ENCODE peak calls at places on chromosomes 13 and 19, in four cellular contexts. One of them, this sample, is unnamed.

GRCh38 chr13:43916828-43917227 is 37.1 kb downstream of the LACC1 start:
- DNase-seq in K562: no peak
- DNase-seq in A549: no peak
- DNase-seq in HepG2: no peak
- DNase-seq in this sample: no peak

GRCh38 chr13:94416454-94417080 is 62.9 kb downstream of the DCT start:
- DNase-seq in K562: no peak
- DNase-seq in A549: peak
- DNase-seq in HepG2: peak
- DNase-seq in this sample: peak

GRCh38 chr19:29084266-29084665 is 128.7 kb downstream of the UQCRFS1 start:
- DNase-seq in K562: peak
- DNase-seq in A549: peak
- DNase-seq in HepG2: no peak
- DNase-seq in this sample: no peak

GRCh38 chr13:112465251-112466131 is 89.3 kb downstream of the SPACA7 start:
- DNase-seq in K562: no peak
- DNase-seq in A549: no peak
- DNase-seq in HepG2: no peak
- DNase-seq in this sample: no peak

GRCh38 chr13:35810286-35810685 is 320.9 kb downstream of the DCLK1 start:
- DNase-seq in K562: no peak
- DNase-seq in A549: no peak
- DNase-seq in HepG2: no peak
- DNase-seq in this sample: no peak

GRCh38 chr13:99323488-99323887 is 16.3 kb upstream of the GPR183 start:
- DNase-seq in K562: no peak
- DNase-seq in A549: no peak
- DNase-seq in HepG2: no peak
- DNase-seq in this sample: no peak

GRCh38 chr13:23621316-23621645 is 51.1 kb downstream of the TNFRSF19 start:
- DNase-seq in K562: no peak
- DNase-seq in A549: peak
- DNase-seq in HepG2: peak
- DNase-seq in this sample: no peak

GRCh38 chr13:95800455-95800854 is 123.5 kb downstream of the DNAJC3 start:
- DNase-seq in K562: no peak
- DNase-seq in A549: no peak
- DNase-seq in HepG2: no peak
- DNase-seq in this sample: no peak

GRCh38 chr19:5889288-5889971 is 14.2 kb downstream of the NDUFA11 start:
- DNase-seq in K562: no peak
- DNase-seq in A549: no peak
- DNase-seq in HepG2: no peak
- DNase-seq in this sample: no peak

GRCh38 chr19:5536337-5536894 is 31.3 kb downstream of the TINCR start:
- DNase-seq in K562: peak
- DNase-seq in A549: peak
- DNase-seq in HepG2: no peak
- DNase-seq in this sample: no peak

GRCh38 chr13:53201454-53202225 is 173.0 kb downstream of the OLFM4 start:
- DNase-seq in K562: no peak
- DNase-seq in A549: no peak
- DNase-seq in HepG2: no peak
- DNase-seq in this sample: no peak

GRCh38 chr19:49335071-49335783 is at the start of gene CD37:
- DNase-seq in K562: peak
- DNase-seq in A549: no peak
- DNase-seq in HepG2: no peak
- DNase-seq in this sample: no peak

GRCh38 chr19:289651-290538 is 1.3 kb downstream of the PLPP2 start:
- DNase-seq in K562: peak
- DNase-seq in A549: peak
- DNase-seq in HepG2: peak
- DNase-seq in this sample: peak

GRCh38 chr13:104057851-104058250 is 991.6 kb upstream of the SLC10A2 start:
- DNase-seq in K562: no peak
- DNase-seq in A549: no peak
- DNase-seq in HepG2: no peak
- DNase-seq in this sample: peak

GRCh38 chr19:11136400-11137101 is 19.0 kb downstream of the SPC24 start:
- DNase-seq in K562: peak
- DNase-seq in A549: no peak
- DNase-seq in HepG2: no peak
- DNase-seq in this sample: no peak

GRCh38 chr19:55058781-55059610 is 4.0 kb downstream of the RDH13 start:
- DNase-seq in K562: no peak
- DNase-seq in A549: peak
- DNase-seq in HepG2: no peak
- DNase-seq in this sample: no peak

GRCh38 chr19:14770136-14770535 is 8.2 kb downstream of the ADGRE2 start:
- DNase-seq in K562: no peak
- DNase-seq in A549: no peak
- DNase-seq in HepG2: no peak
- DNase-seq in this sample: no peak

GRCh38 chr13:43232866-43233265 is 209.5 kb downstream of the DNAJC15 start:
- DNase-seq in K562: no peak
- DNase-seq in A549: peak
- DNase-seq in HepG2: no peak
- DNase-seq in this sample: peak

GRCh38 chr13:71242191-71242590 is 624.8 kb downstream of the DACH1 start:
- DNase-seq in K562: no peak
- DNase-seq in A549: no peak
- DNase-seq in HepG2: no peak
- DNase-seq in this sample: peak

GRCh38 chr19:37304190-37304883 is 66.6 kb upstream of the ZNF527 start:
- DNase-seq in K562: peak
- DNase-seq in A549: no peak
- DNase-seq in HepG2: no peak
- DNase-seq in this sample: no peak

GRCh38 chr19:53771133-53771532 is 53.0 kb downstream of the NLRP12 start:
- DNase-seq in K562: no peak
- DNase-seq in A549: no peak
- DNase-seq in HepG2: no peak
- DNase-seq in this sample: no peak

GRCh38 chr13:60226507-60226906 is 62.8 kb upstream of the DIAPH3 start:
- DNase-seq in K562: peak
- DNase-seq in A549: peak
- DNase-seq in HepG2: peak
- DNase-seq in this sample: peak

GRCh38 chr13:36251012-36251411 is 36.7 kb upstream of the SOHLH2 start:
- DNase-seq in K562: no peak
- DNase-seq in A549: no peak
- DNase-seq in HepG2: no peak
- DNase-seq in this sample: no peak

GRCh38 chr13:43487885-43488284 is 298.9 kb downstream of the ENOX1 start:
- DNase-seq in K562: no peak
- DNase-seq in A549: no peak
- DNase-seq in HepG2: no peak
- DNase-seq in this sample: no peak

GRCh38 chr19:52749780-52750179 is 14.9 kb upstream of the ZNF611 start:
- DNase-seq in K562: no peak
- DNase-seq in A549: no peak
- DNase-seq in HepG2: no peak
- DNase-seq in this sample: no peak

GRCh38 chr13:94988654-94989053 is 276.3 kb upstream of the SOX21 start:
- DNase-seq in K562: no peak
- DNase-seq in A549: peak
- DNase-seq in HepG2: peak
- DNase-seq in this sample: peak

GRCh38 chr13:94251801-94252200 is 227.7 kb downstream of the DCT start:
- DNase-seq in K562: no peak
- DNase-seq in A549: no peak
- DNase-seq in HepG2: no peak
- DNase-seq in this sample: no peak

GRCh38 chr13:39501711-39502324 is 101.2 kb downstream of the LHFPL6 start:
- DNase-seq in K562: no peak
- DNase-seq in A549: no peak
- DNase-seq in HepG2: no peak
- DNase-seq in this sample: no peak

GRCh38 chr13:110557610-110558305 is 3.8 kb downstream of the RAB20 start:
- DNase-seq in K562: no peak
- DNase-seq in A549: no peak
- DNase-seq in HepG2: no peak
- DNase-seq in this sample: no peak

GRCh38 chr13:19888799-19889198 is 25.4 kb upstream of the ZMYM5 start:
- DNase-seq in K562: no peak
- DNase-seq in A549: no peak
- DNase-seq in HepG2: no peak
- DNase-seq in this sample: peak

GRCh38 chr13:30792257-30793000 is 57.1 kb downstream of the ALOX5AP start:
- DNase-seq in K562: no peak
- DNase-seq in A549: peak
- DNase-seq in HepG2: peak
- DNase-seq in this sample: peak

GRCh38 chr13:107210216-107211010 is 642.5 kb upstream of the ARGLU1 start:
- DNase-seq in K562: no peak
- DNase-seq in A549: no peak
- DNase-seq in HepG2: no peak
- DNase-seq in this sample: peak

GRCh38 chr13:29847501-29847983 is 2.9 kb downstream of the UBL3 start:
- DNase-seq in K562: no peak
- DNase-seq in A549: peak
- DNase-seq in HepG2: peak
- DNase-seq in this sample: peak

GRCh38 chr19:11025006-11025405 is 64.2 kb downstream of the SMARCA4 start:
- DNase-seq in K562: no peak
- DNase-seq in A549: no peak
- DNase-seq in HepG2: no peak
- DNase-seq in this sample: no peak

GRCh38 chr13:91358384-91358776 is 10.9 kb downstream of the MIR17HG start:
- DNase-seq in K562: no peak
- DNase-seq in A549: no peak
- DNase-seq in HepG2: no peak
- DNase-seq in this sample: no peak
- TF ChIP-seq POLR2A in K562: no peak
- TF ChIP-seq POLR2A in A549: no peak
- TF ChIP-seq POLR2A in HepG2: no peak
- TF ChIP-seq POLR2A in this sample: no peak

DNA sequence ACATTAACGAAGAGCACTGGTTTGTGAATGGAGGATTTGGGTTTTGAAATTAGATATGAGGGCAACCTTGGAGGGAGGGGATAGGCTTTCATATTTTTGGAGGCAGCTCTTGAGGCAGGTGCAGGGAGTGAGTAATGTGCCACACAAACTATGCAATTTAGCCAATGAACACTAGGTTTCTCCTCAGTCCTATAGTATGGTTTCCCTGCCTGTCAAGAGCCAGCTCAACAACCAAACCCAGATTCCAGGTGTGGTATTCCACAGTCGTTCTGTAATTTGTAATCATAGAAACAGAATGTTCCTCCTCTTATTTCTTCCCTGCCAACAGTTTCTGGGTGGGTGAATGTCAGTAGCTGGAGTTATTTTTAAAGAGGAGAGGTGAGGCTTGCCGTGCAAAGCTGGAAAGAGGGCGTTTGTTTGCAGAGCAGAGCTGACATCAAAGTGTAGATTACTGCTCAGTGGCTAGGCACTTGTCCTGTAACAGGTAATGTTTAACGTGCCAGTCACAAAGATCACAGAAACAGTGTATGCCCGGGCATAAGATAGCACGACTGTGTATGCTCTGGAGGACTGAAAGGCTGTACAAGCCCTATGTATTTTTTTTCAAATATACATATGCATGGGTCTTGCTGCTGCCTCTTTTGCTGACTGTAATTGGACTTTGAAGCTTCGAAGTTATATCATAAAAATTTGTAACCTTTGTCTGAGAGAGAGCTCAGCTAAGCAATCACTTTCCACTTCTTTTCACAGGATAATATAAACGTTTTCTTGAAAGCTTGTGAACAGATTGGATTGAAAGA is 124.3 kb downstream of the LMO7 start:
- DNase-seq in K562: no peak
- DNase-seq in A549: peak
- DNase-seq in HepG2: peak
- DNase-seq in this sample: peak
- TF ChIP-seq JUN in K562: no peak
- TF ChIP-seq JUN in A549: peak
- TF ChIP-seq JUN in HepG2: no peak
- TF ChIP-seq JUN in this sample: no peak

GRCh38 chr13:102873653-102874052 is 27.8 kb downstream of the ERCC5 start:
- DNase-seq in K562: no peak
- DNase-seq in A549: no peak
- DNase-seq in HepG2: no peak
- DNase-seq in this sample: peak

GRCh38 chr13:102869948-102870676 is 24.3 kb downstream of the ERCC5 start:
- DNase-seq in K562: no peak
- DNase-seq in A549: no peak
- DNase-seq in HepG2: no peak
- DNase-seq in this sample: no peak

GRCh38 chr13:102870677-102871415 is 25.0 kb downstream of the ERCC5 start:
- DNase-seq in K562: peak
- DNase-seq in A549: peak
- DNase-seq in HepG2: peak
- DNase-seq in this sample: peak

GRCh38 chr13:102872131-102872530 is 26.3 kb downstream of the ERCC5 start:
- DNase-seq in K562: no peak
- DNase-seq in A549: no peak
- DNase-seq in HepG2: no peak
- DNase-seq in this sample: no peak

GRCh38 chr13:102872531-102872930 is 26.7 kb downstream of the ERCC5 start:
- DNase-seq in K562: no peak
- DNase-seq in A549: no peak
- DNase-seq in HepG2: no peak
- DNase-seq in this sample: no peak
- TF ChIP-seq POLR2A in K562: no peak
- TF ChIP-seq POLR2A in A549: no peak
- TF ChIP-seq POLR2A in HepG2: no peak
- TF ChIP-seq POLR2A in this sample: no peak

GRCh38 chr19:34341935-34342680 is 22.9 kb upstream of the GPI start:
- DNase-seq in K562: no peak
- DNase-seq in A549: no peak
- DNase-seq in HepG2: no peak
- DNase-seq in this sample: no peak

GRCh38 chr19:34337747-34338146 is 27.2 kb upstream of the GPI start:
- DNase-seq in K562: no peak
- DNase-seq in A549: no peak
- DNase-seq in HepG2: no peak
- DNase-seq in this sample: no peak

GRCh38 chr19:34335914-34336313 is 29.1 kb upstream of the GPI start:
- DNase-seq in K562: no peak
- DNase-seq in A549: no peak
- DNase-seq in HepG2: peak
- DNase-seq in this sample: no peak

GRCh38 chr19:34332027-34332786 is 32.8 kb upstream of the GPI start:
- DNase-seq in K562: no peak
- DNase-seq in A549: no peak
- DNase-seq in HepG2: no peak
- DNase-seq in this sample: peak

GRCh38 chr19:34336781-34337271 is 28.2 kb upstream of the GPI start:
- DNase-seq in K562: peak
- DNase-seq in A549: peak
- DNase-seq in HepG2: no peak
- DNase-seq in this sample: peak
- TF ChIP-seq JUN in K562: no peak
- TF ChIP-seq JUN in A549: no peak
- TF ChIP-seq JUN in HepG2: no peak
- TF ChIP-seq JUN in this sample: no peak

GRCh38 chr19:38849147-38849745 is 540 bp downstream of the HNRNPL start:
- DNase-seq in K562: peak
- DNase-seq in A549: peak
- DNase-seq in HepG2: peak
- DNase-seq in this sample: peak
- TF ChIP-seq POLR2A in K562: peak
- TF ChIP-seq POLR2A in A549: no peak
- TF ChIP-seq POLR2A in HepG2: peak
- TF ChIP-seq POLR2A in this sample: no peak

This sample was measured in endothelial cell of umbilical vein.